ENCODE peak calls at places on chromosomes 11 and 22, in nine cellular contexts. A, Q, I, M, H, K, S, D and P are unnamed samples.

GRCh38 chr22:44489817-44490216 is 8.2 kb downstream of the RTL6 start:
- DNase-seq in A (no peak), Q (no peak), I (no peak), M (no peak), H (no peak), K (no peak), S (no peak), D (no peak), P (no peak)

GRCh38 chr11:75536786-75537629 is 11.3 kb upstream of the GDPD5 start:
- DNase-seq in A (no peak), Q (no peak), I (peak; percentile 98), M (peak; percentile 15), H (no peak), K (no peak), S (peak; percentile 77), D (no peak), P (no peak)

GRCh38 chr11:74494916-74495315 is 1.4 kb upstream of the LIPT2 start:
- DNase-seq in A (no peak), Q (no peak), I (no peak), M (no peak), H (no peak), K (no peak), S (no peak), D (no peak), P (no peak)

GRCh38 chr11:124739479-124740276 is at the start of gene NRGN:
- DNase-seq in A (peak; percentile 98), Q (peak; percentile 97), I (peak; percentile 97), M (peak; percentile 95), H (peak; percentile 94), K (peak; percentile 85), S (peak; percentile 95), D (peak; percentile 96), P (peak; percentile 96)

GRCh38 chr11:61071208-61071681 is 31.0 kb upstream of the CD5 start:
- DNase-seq in A (no peak), Q (no peak), I (no peak), M (no peak), H (no peak), K (no peak), S (no peak), D (no peak), P (no peak)

GRCh38 chr11:75307058-75307457 is 44.4 kb downstream of the ARRB1 start:
- DNase-seq in A (no peak), Q (no peak), I (no peak), M (no peak), H (no peak), K (no peak), S (no peak), D (no peak), P (no peak)

GRCh38 chr22:45248832-45249561 is 8.3 kb upstream of the KIAA0930 start:
- DNase-seq in A (no peak), Q (no peak), I (no peak), M (no peak), H (no peak), K (no peak), S (no peak), D (no peak), P (no peak)

GRCh38 chr11:113457784-113458183 is 17.4 kb downstream of the DRD2 start:
- DNase-seq in A (no peak), Q (no peak), I (no peak), M (no peak), H (no peak), K (no peak), S (no peak), D (no peak), P (peak; percentile 26)

GRCh38 chr11:62715150-62716130 is 8.0 kb downstream of the GNG3 start:
- DNase-seq in A (no peak), Q (no peak), I (no peak), M (no peak), H (no peak), K (no peak), S (no peak), D (no peak), P (no peak)

GRCh38 chr22:19455033-19455432 is 7.5 kb upstream of the C22orf39 start:
- DNase-seq in A (no peak), Q (no peak), I (no peak), M (no peak), H (no peak), K (no peak), S (no peak), D (no peak), P (no peak)

GRCh38 chr11:117122546-117122945 is 21.5 kb upstream of the PAFAH1B2 start:
- DNase-seq in A (no peak), Q (no peak), I (no peak), M (no peak), H (no peak), K (no peak), S (no peak), D (no peak), P (no peak)

DNA sequence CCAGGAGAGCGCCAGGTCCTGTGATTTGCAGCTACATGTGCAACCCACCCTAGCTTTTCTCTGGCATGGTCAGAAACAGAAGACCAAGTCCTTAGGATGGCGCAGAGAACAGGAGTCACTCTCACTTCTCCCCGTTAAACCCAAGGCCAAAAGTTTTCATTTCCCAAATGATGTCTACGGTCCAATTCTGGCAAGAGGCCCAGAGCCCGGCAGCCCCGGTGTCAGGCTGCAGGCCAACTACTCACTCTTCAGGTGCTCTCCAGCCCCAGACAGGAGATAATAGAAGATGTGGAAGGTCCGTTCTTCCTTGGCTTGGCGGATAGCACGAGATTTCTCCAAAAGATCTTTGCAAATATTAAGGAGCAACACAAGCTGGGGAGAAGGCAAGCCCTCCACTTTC is 67.2 kb downstream of the MYH9 start:
- DNase-seq in A (no peak), Q (no peak), I (no peak), M (no peak), H (no peak), K (no peak), S (no peak), D (no peak), P (no peak)
- H3K4me1 ChIP-seq in A (peaks cover 2% of the 10 kb centered on the region), Q (peaks cover 20% of the 10 kb centered on the region), I (no peaks in the 10 kb centered on the region), M (peaks cover 47% of the 10 kb centered on the region), H (peaks cover 51% of the 10 kb centered on the region), K (peaks cover 10% of the 10 kb centered on the region), S (peaks cover 4% of the 10 kb centered on the region), D (peaks cover 36% of the 10 kb centered on the region), P (no peaks in the 10 kb centered on the region)

DNA sequence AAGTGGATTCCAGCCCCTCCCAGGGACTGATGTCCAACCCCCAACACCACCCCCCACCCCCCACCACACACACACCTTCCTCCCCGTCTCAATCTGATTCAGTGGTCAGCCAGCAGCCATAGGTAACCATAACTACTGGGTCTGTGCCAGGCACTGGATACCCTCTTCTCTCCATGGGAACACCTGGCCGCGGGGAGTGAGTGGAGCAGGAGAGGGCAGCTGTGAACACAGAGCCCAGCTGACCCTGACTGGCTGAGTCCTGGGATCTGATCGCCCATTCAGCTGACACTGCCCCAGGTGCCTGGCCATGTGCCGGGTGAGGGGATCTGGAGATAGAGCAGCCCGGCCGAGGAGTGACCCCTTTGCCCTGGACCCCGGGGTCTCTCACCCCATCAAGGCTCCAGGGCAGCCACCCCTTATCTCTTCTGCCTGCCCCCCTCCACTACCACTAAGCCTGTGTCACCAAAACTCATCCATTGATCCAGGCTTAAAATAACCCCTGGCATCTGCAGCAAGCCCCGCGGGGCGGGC is 2.6 kb upstream of the SHISA8 start:
- DNase-seq in A (no peak), Q (no peak), I (no peak), M (no peak), H (no peak), K (no peak), S (no peak), D (no peak), P (no peak)
- H3K4me1 ChIP-seq in A (no peaks in the 10 kb centered on the region), Q (peaks cover 5% of the 10 kb centered on the region), I (peaks cover 6% of the 10 kb centered on the region), M (peaks cover 34% of the 10 kb centered on the region), H (peaks cover 40% of the 10 kb centered on the region), K (peaks cover 4% of the 10 kb centered on the region), S (peaks cover 48% of the 10 kb centered on the region), D (peaks cover 22% of the 10 kb centered on the region), P (no peaks in the 10 kb centered on the region)

GRCh38 chr11:12162652-12163051 is 52.3 kb downstream of the MICAL2 start:
- DNase-seq in A (no peak), Q (no peak), I (no peak), M (no peak), H (no peak), K (no peak), S (no peak), D (no peak), P (no peak)

GRCh38 chr11:12161137-12161536 is 50.7 kb downstream of the MICAL2 start:
- DNase-seq in A (no peak), Q (no peak), I (no peak), M (peak; percentile 63), H (no peak), K (no peak), S (no peak), D (peak; percentile 12), P (no peak)

GRCh38 chr11:12160680-12161079 is 50.3 kb downstream of the MICAL2 start:
- DNase-seq in A (peak; percentile 83), Q (no peak), I (no peak), M (no peak), H (peak; percentile 67), K (no peak), S (no peak), D (peak; percentile 71), P (peak; percentile 50)

GRCh38 chr11:12163181-12163841 is 52.9 kb downstream of the MICAL2 start:
- DNase-seq in A (peak; percentile 89), Q (peak; percentile 59), I (peak; percentile 46), M (peak; percentile 85), H (no peak), K (no peak), S (no peak), D (peak; percentile 55), P (no peak)

DNA sequence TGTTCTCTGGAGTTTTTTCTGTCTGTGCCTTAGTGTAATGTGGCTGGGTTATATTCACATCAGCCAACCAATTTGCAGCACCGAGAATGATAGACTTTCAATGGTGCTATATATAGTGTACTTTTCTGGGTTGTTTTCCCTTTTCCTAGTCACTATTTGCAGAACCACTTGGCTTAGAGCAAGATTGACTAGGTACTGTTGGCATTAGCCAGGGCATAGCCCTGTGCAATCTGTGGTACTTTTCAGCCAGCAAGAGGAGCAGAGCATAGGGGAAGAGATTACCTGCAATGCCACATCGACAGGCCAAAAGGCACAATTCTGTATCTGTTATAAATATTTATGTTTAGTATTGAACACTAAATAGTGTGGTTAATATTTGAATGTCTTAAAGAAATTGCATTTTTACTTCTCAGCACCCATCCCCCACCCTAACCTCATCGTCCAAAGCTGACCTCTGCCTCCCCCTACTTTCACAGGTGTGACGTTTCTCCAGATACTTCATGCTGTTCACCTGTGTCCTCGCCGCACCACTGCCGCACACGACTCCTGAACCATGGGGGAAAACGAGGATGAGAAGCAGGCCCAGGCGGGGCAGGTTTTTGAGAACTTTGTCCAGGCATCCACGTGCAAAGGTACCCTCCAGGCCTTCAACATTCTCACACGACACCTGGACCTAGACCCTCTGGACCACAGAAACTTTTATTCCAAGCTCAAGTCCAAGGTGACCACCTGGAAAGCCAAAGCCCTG is 51.4 kb downstream of the MICAL2 start:
- DNase-seq in A (no peak), Q (no peak), I (no peak), M (no peak), H (no peak), K (no peak), S (no peak), D (peak; percentile 22), P (no peak)
- H3K4me1 ChIP-seq in A (peaks cover 7% of the 10 kb centered on the region), Q (peaks cover 84% of the 10 kb centered on the region), I (peaks cover 64% of the 10 kb centered on the region), M (peaks cover 98% of the 10 kb centered on the region), H (peaks cover 65% of the 10 kb centered on the region), K (peaks cover 69% of the 10 kb centered on the region), S (peaks cover 33% of the 10 kb centered on the region), D (peaks cover 51% of the 10 kb centered on the region), P (no peaks in the 10 kb centered on the region)

DNA sequence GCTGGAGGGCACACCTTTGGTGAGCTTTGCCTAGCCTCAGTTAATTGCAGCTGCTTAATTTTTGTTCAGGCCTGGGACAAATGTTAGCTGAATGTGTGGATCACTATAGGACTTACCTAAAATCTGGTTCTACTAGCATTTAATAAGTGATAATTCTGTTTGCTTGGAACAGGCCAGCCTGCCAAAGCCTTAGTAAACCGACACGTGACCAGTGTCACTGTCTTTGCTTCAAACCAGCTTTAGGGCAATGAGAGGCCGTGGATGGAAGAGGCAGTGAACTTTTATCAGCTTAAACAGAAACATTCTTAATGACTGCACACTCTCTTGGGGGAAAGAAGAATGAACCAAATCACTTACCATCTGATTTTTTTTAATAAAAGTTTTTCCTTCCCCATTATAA is 10.8 kb downstream of the PARVA start:
- DNase-seq in A (no peak), Q (no peak), I (no peak), M (no peak), H (no peak), K (no peak), S (no peak), D (no peak), P (no peak)
- H3K4me1 ChIP-seq in A (peaks cover 9% of the 10 kb centered on the region), Q (peaks cover 10% of the 10 kb centered on the region), I (no peaks in the 10 kb centered on the region), M (peaks cover 67% of the 10 kb centered on the region), H (peaks cover 23% of the 10 kb centered on the region), K (peaks cover 7% of the 10 kb centered on the region), S (no peaks in the 10 kb centered on the region), D (peaks cover 8% of the 10 kb centered on the region), P (peaks cover 43% of the 10 kb centered on the region)